ENCODE peak calls at places on chromosomes 12 and 14, in eight cellular contexts. Q is Kasumi-1; Z is ovary; I is HTR-8/SVneo; X is HS-27A; W is activated CD4-positive, alpha-beta T cell treated with anti-CD3 and anti-CD28 coated beads, Interleukin-2, amount 50 U/mL, for 4 hours; R is ureter; M is AG20443. F is an unnamed sample.

GRCh38 chr12:118360785-118361404 is 11.8 kb downstream of the TAOK3 start:
- DNase-seq in W (no peak), R (no peak), M (peak), Z (no peak), Q (no peak), X (no peak), I (no peak), F (no peak)

GRCh38 chr12:112368856-112369255 is 13.4 kb downstream of the HECTD4 start:
- DNase-seq in R (no peak), W (no peak), Q (no peak), X (no peak), I (no peak), Z (no peak), M (no peak), F (no peak)

GRCh38 chr12:64273527-64274403 is 51.7 kb upstream of the KICS2 start:
- DNase-seq in Q (peak), I (peak), X (no peak), W (peak), M (peak), R (no peak), Z (no peak), F (no peak)

GRCh38 chr12:51777973-51778372 is 70.5 kb downstream of the FIGNL2 start:
- DNase-seq in Q (no peak), R (no peak), I (no peak), M (no peak), X (no peak), Z (no peak), W (no peak), F (no peak)

GRCh38 chr12:68189766-68190700 is 30.5 kb upstream of the IFNG start:
- DNase-seq in Q (no peak), R (no peak), M (peak), I (peak), X (peak), W (peak), Z (no peak), F (peak)

GRCh38 chr14:54564799-54565235 is 2.1 kb upstream of the SAMD4A start:
- DNase-seq in Z (no peak), Q (peak), M (peak), W (no peak), R (peak), X (no peak), I (peak), F (no peak)

GRCh38 chr12:22276846-22277245 is 57.7 kb downstream of the ST8SIA1 start:
- DNase-seq in Z (no peak), M (no peak), X (no peak), W (no peak), Q (no peak), I (no peak), R (no peak), F (no peak)

GRCh38 chr14:33454707-33455106 is 496.2 kb downstream of the EGLN3 start:
- DNase-seq in W (no peak), I (no peak), R (no peak), M (no peak), X (no peak), Q (no peak), Z (no peak), F (no peak)

GRCh38 chr14:37036669-37037341 is 135.6 kb downstream of the SLC25A21 start:
- DNase-seq in R (no peak), W (no peak), I (no peak), Z (no peak), Q (peak), X (peak), M (peak), F (no peak)

GRCh38 chr12:11757095-11757494 is 107.6 kb downstream of the ETV6 start:
- DNase-seq in M (no peak), X (no peak), R (no peak), W (no peak), Z (no peak), Q (no peak), I (no peak), F (no peak)

GRCh38 chr12:53618340-53618739 is 7.8 kb downstream of the ATF7 start:
- DNase-seq in R (no peak), Q (peak), X (no peak), W (no peak), Z (no peak), I (no peak), M (no peak), F (no peak)